ENCODE peak calls at places on chromosomes 6 and 20, in seven cellular contexts. Y is stimulated activated CD8-positive, alpha-beta memory T cell treated with anti-CD3 and anti-CD28 coated beads, Interleukin-7, amount 100 ng/mL, for 1 hour; D is hepatic stellate cell; G is CD8-positive, alpha-beta T cell; Q is ureter; T is MM.1S; A is NAMALWA. J is an unnamed sample.

GRCh38 chr20:16639027-16639941 is 66.0 kb upstream of the KIF16B start:
- DNase-seq in Y (no peak), Q (no peak), A (no peak), D (no peak), T (no peak), G (no peak), J (no peak)

GRCh38 chr6:125792680-125793079 is 1.9 kb downstream of the NCOA7 start:
- DNase-seq in Q (no peak), T (no peak), A (no peak), D (peak), G (no peak), Y (no peak), J (no peak)

GRCh38 chr6:160999508-160999907 is 7.9 kb downstream of the MAP3K4 start:
- DNase-seq in A (no peak), D (no peak), T (no peak), Y (no peak), Q (no peak), G (no peak), J (no peak)

GRCh38 chr6:133100870-133101269 is 140.3 kb upstream of the EYA4 start:
- DNase-seq in T (no peak), A (no peak), Q (no peak), D (no peak), Y (no peak), G (no peak), J (no peak)

GRCh38 chr6:130164251-130164650 is 58.5 kb downstream of the SAMD3 start:
- DNase-seq in Y (no peak), T (no peak), Q (no peak), A (no peak), G (no peak), D (no peak), J (no peak)

GRCh38 chr6:5127106-5127687 is 42.1 kb downstream of the PPP1R3G start:
- DNase-seq in Q (no peak), Y (no peak), G (no peak), D (no peak), A (no peak), T (no peak), J (no peak)

GRCh38 chr20:58308680-58309527 is 611 bp upstream of the RAB22A start:
- DNase-seq in Y (no peak), D (peak), A (peak), G (peak), Q (peak), T (peak), J (peak)

GRCh38 chr20:50338479-50339195 is 148.0 kb downstream of the CEBPB start:
- DNase-seq in Y (no peak), T (peak), A (peak), Q (no peak), G (no peak), D (no peak), J (no peak)

GRCh38 chr6:166561766-166562165 is 24.7 kb downstream of the RAMACL start:
- DNase-seq in D (peak), Q (no peak), G (no peak), Y (no peak), T (no peak), A (no peak), J (peak)

GRCh38 chr6:29553268-29554057 is 6.1 kb downstream of the UBD start:
- DNase-seq in D (peak), G (no peak), A (no peak), Q (peak), Y (no peak), T (no peak), J (no peak)

GRCh38 chr20:13851279-13851678 is 66.5 kb downstream of the NDUFAF5 start:
- DNase-seq in D (no peak), G (no peak), T (no peak), A (no peak), Y (no peak), Q (no peak), J (no peak)

GRCh38 chr6:2900221-2900807 is 2.8 kb downstream of the SERPINB9 start:
- DNase-seq in Q (no peak), G (no peak), A (no peak), D (no peak), T (no peak), Y (no peak), J (no peak)

GRCh38 chr6:10540073-10540746 is 19.1 kb downstream of the GCNT2 start:
- DNase-seq in A (no peak), G (no peak), T (no peak), Y (no peak), Q (no peak), D (no peak), J (no peak)

GRCh38 chr6:24721461-24722215 is 2.7 kb upstream of the C6orf62 start:
- DNase-seq in D (peak), A (no peak), T (no peak), G (no peak), Y (no peak), Q (no peak), J (no peak)

GRCh38 chr6:9412951-9413559 is 977.7 kb upstream of the SLC35B3 start:
- DNase-seq in G (no peak), T (peak), Q (no peak), D (no peak), A (peak), Y (no peak), J (peak)